ENCODE peak calls at places on chromosomes 6 and 20, in eight cellular contexts. T is activated naive CD8-positive, alpha-beta T cell treated with anti-CD3 and anti-CD28 coated beads for 36 hours; Y is C1 segment of cervical spinal cord; M is stromal cell of bone marrow; R is A172; C is T-helper 2 cell; W is psoas muscle; Z is stimulated activated CD4-positive, alpha-beta T cell treated with anti-CD3 and anti-CD28 coated beads, Interleukin-1b, Interleukin-23, amount 100 ng/mL, for 4 hours. V is an unnamed sample.

GRCh38 chr20:63378626-63379025 is 17.5 kb upstream of the CHRNA4 start:
- DNase-seq in W (no peak), Y (no peak), T (no peak), C (no peak), R (no peak), M (no peak), Z (no peak), V (no peak)

GRCh38 chr6:1463275-1463674 is 73.9 kb downstream of the FOXF2 start:
- DNase-seq in C (no peak), Z (no peak), R (no peak), W (no peak), M (no peak), T (no peak), Y (no peak), V (no peak)

GRCh38 chr6:164911873-164912580 is 397.4 kb downstream of the C6orf118 start:
- DNase-seq in W (no peak), Y (no peak), C (no peak), Z (no peak), M (no peak), R (no peak), T (no peak), V (no peak)

GRCh38 chr6:13334953-13335352 is 6.6 kb upstream of the TBC1D7 start:
- DNase-seq in W (no peak), Y (no peak), R (peak), M (no peak), T (no peak), Z (no peak), C (no peak), V (no peak)

GRCh38 chr6:158233214-158233795 is 65.2 kb downstream of the GTF2H5 start:
- DNase-seq in T (no peak), M (no peak), Z (no peak), R (no peak), W (no peak), C (no peak), Y (no peak), V (no peak)

GRCh38 chr20:7806831-7807230 is 133.4 kb downstream of the HAO1 start:
- DNase-seq in W (no peak), R (no peak), Z (no peak), C (no peak), M (no peak), Y (no peak), T (no peak), V (no peak)

GRCh38 chr6:14533446-14533845 is 415.9 kb downstream of the CD83 start:
- DNase-seq in Y (no peak), T (no peak), R (peak), Z (no peak), W (no peak), C (no peak), M (no peak), V (no peak)

GRCh38 chr6:400815-401214 is 9.3 kb downstream of the IRF4 start:
- DNase-seq in C (no peak), W (no peak), M (no peak), T (no peak), R (no peak), Z (no peak), Y (no peak), V (no peak)

GRCh38 chr6:92521553-92521952 is 897.8 kb downstream of the EPHA7 start:
- DNase-seq in C (no peak), T (no peak), Z (no peak), W (no peak), R (no peak), M (no peak), Y (no peak), V (no peak)

GRCh38 chr20:3900187-3900604 is 11.0 kb downstream of the PANK2 start:
- DNase-seq in Z (no peak), C (no peak), T (no peak), W (no peak), R (no peak), M (no peak), Y (no peak), V (no peak)

GRCh38 chr6:107152633-107153032 is 37.3 kb upstream of the BEND3 start:
- DNase-seq in M (no peak), Y (no peak), T (no peak), R (no peak), C (no peak), W (no peak), Z (no peak), V (no peak)

GRCh38 chr6:91697010-91697694 is 1110.3 kb upstream of the MAP3K7 start:
- DNase-seq in Y (no peak), Z (no peak), T (no peak), M (no peak), C (no peak), R (no peak), W (no peak), V (peak)

GRCh38 chr6:105995403-105995699 is 90.8 kb upstream of the PRDM1 start:
- DNase-seq in R (no peak), M (no peak), Y (no peak), T (no peak), W (no peak), C (no peak), Z (no peak), V (no peak)

GRCh38 chr20:433300-433975 is 25.3 kb downstream of the RBCK1 start:
- DNase-seq in Z (peak), M (no peak), C (peak), Y (no peak), T (peak), R (peak), W (no peak), V (no peak)

GRCh38 chr20:2329286-2329685 is 33.5 kb downstream of the TGM3 start:
- DNase-seq in T (no peak), Z (no peak), R (no peak), M (no peak), C (no peak), W (no peak), Y (no peak), V (no peak)

V was measured in foreskin keratinocyte.